ENCODE peak calls at places on chromosomes 13 and 19, in nine cellular contexts. Z, G, A, Q, W, K, H, S and P are unnamed samples.

GRCh38 chr13:49783865-49784264 is 8.6 kb downstream of the KPNA3 start:
- DNase-seq in Z (no peak), G (no peak), A (no peak), Q (no peak), W (no peak), K (no peak), H (no peak), S (no peak), P (no peak)

GRCh38 chr13:44648392-44649117 is 72.4 kb upstream of the TSC22D1 start:
- DNase-seq in Z (no peak), G (no peak), A (peak), Q (no peak), W (no peak), K (no peak), H (peak), S (no peak), P (peak)

GRCh38 chr19:55133639-55134444 is 15.2 kb downstream of the TNNT1 start:
- DNase-seq in Z (no peak), G (no peak), A (no peak), Q (no peak), W (peak), K (no peak), H (no peak), S (no peak), P (no peak)

GRCh38 chr19:3671680-3672574 is 28.3 kb downstream of the PIP5K1C start:
- DNase-seq in Z (no peak), G (peak), A (no peak), Q (no peak), W (peak), K (no peak), H (no peak), S (no peak), P (no peak)

GRCh38 chr13:64377606-64378005 is 2852.5 kb downstream of the PCDH9 start:
- DNase-seq in Z (no peak), G (no peak), A (no peak), Q (no peak), W (no peak), K (no peak), H (no peak), S (no peak), P (no peak)

GRCh38 chr19:40960780-40961179 is 30.3 kb upstream of the CYP2B6 start:
- DNase-seq in Z (no peak), G (no peak), A (no peak), Q (no peak), W (no peak), K (no peak), H (no peak), S (no peak), P (no peak)

GRCh38 chr13:112776971-112777370 is 87.1 kb downstream of the ATP11A start:
- DNase-seq in Z (no peak), G (no peak), A (no peak), Q (no peak), W (no peak), K (no peak), H (no peak), S (no peak), P (no peak)

GRCh38 chr13:31207630-31208549 is 8.1 kb downstream of the B3GLCT start:
- DNase-seq in Z (no peak), G (peak), A (no peak), Q (no peak), W (no peak), K (peak), H (peak), S (no peak), P (peak)

GRCh38 chr13:94968040-94968756 is 255.9 kb upstream of the SOX21 start:
- DNase-seq in Z (no peak), G (peak), A (peak), Q (no peak), W (no peak), K (peak), H (peak), S (no peak), P (peak)

GRCh38 chr13:94966380-94966779 is 254.0 kb upstream of the SOX21 start:
- DNase-seq in Z (no peak), G (no peak), A (no peak), Q (no peak), W (no peak), K (peak), H (no peak), S (no peak), P (no peak)

GRCh38 chr13:94967183-94968039 is 255.1 kb upstream of the SOX21 start:
- DNase-seq in Z (no peak), G (peak), A (peak), Q (no peak), W (no peak), K (peak), H (peak), S (peak), P (peak)

GRCh38 chr13:94972262-94972661 is 259.9 kb upstream of the SOX21 start:
- DNase-seq in Z (no peak), G (no peak), A (no peak), Q (no peak), W (no peak), K (no peak), H (no peak), S (no peak), P (no peak)

GRCh38 chr13:94968757-94969086 is 256.4 kb upstream of the SOX21 start:
- DNase-seq in Z (no peak), G (no peak), A (no peak), Q (no peak), W (no peak), K (no peak), H (no peak), S (no peak), P (no peak)
- TF ChIP-seq EZH2 in Z (no peak), G (peak), A (peak), Q (peak), W (no peak), K (no peak), H (no peak), S (no peak), P (no peak)

DNA sequence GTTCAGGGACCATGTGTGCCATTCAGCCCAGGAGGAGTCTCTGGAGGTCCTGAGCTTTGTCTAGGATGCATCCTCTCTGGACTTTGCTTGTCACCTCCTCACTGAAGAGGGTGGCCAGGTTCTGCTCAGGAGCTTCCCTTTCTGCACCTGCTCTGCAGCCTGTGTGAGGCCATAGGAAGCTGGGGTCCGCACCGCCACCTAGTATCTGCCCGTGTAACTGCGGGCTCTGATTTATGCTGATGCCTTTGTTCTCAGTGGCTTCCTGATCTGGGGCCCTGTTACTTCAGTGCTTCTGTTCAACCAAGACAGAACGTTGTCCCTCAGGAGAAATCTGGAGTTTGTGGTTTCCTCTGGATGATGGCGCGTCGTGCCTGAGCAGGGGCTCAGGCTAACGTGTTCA is 15.5 kb downstream of the ZNF610 start:
- DNase-seq in Z (no peak), G (no peak), A (peak), Q (no peak), W (no peak), K (peak), H (no peak), S (no peak), P (no peak)
- TF ChIP-seq EZH2 in Z (no peak), G (no peak), A (no peak), Q (no peak), W (no peak), K (no peak), H (no peak), S (no peak), P (no peak)

GRCh38 chr19:49441960-49442350 is 628 bp upstream of the SLC17A7 start:
- DNase-seq in Z (no peak), G (no peak), A (no peak), Q (no peak), W (no peak), K (no peak), H (no peak), S (no peak), P (no peak)
- TF ChIP-seq EZH2 in Z (no peak), G (peak), A (no peak), Q (peak), W (no peak), K (peak), H (no peak), S (no peak), P (no peak)

GRCh38 chr19:38618590-38619360 is at the start of gene EIF3K:
- DNase-seq in Z (peak), G (peak), A (peak), Q (peak), W (peak), K (peak), H (peak), S (peak), P (peak)
- TF ChIP-seq EZH2 in Z (no peak), G (no peak), A (no peak), Q (no peak), W (no peak), K (no peak), H (no peak), S (no peak), P (no peak)

DNA sequence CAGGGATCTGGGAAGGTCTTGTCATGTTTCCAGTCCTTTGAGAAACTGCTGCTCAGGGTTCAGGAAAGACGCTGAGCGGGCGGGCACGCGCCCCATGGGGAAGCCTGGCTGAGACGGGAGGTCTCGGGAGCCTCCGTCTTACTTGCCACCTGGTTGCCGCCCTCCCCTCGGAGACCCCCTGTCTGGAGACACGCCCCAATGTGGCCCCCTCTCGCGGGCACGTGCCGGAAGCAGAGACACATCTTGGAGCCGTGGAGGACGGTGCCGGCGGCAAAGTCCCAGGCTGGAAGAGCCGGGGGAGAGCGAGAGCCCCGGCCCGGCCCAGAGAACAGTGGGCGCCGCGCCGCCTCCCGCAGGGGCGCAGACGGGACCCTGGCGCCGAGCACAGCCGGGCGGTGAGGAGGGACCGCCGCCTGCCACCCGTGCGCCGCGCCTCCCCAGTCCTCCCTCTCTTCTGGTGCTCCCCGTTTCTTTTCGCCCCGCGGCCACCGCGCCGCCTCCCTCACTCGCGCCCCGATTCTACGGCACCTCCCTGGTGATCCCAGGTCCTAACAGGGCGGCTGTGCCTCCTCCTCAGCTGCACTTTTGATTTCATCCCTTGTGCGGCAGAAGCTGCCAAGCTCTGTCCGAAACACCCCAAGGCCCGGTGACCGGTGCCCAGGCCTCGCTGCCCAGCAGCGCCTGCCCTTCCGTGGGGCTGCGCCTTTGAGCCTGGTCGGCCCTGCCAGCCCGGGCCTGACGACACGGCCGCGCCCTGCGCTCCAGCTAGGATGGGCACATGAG is 15.5 kb downstream of the GJB2 start:
- DNase-seq in Z (no peak), G (no peak), A (peak), Q (no peak), W (no peak), K (no peak), H (no peak), S (no peak), P (no peak)
- TF ChIP-seq EZH2 in Z (no peak), G (no peak), A (no peak), Q (no peak), W (no peak), K (no peak), H (no peak), S (no peak), P (no peak)

GRCh38 chr13:98752942-98753290 is 444 bp upstream of the SLC15A1 start:
- DNase-seq in Z (no peak), G (no peak), A (no peak), Q (no peak), W (no peak), K (no peak), H (no peak), S (no peak), P (no peak)
- TF ChIP-seq EZH2 in Z (no peak), G (peak), A (no peak), Q (peak), W (no peak), K (peak), H (no peak), S (no peak), P (no peak)

DNA sequence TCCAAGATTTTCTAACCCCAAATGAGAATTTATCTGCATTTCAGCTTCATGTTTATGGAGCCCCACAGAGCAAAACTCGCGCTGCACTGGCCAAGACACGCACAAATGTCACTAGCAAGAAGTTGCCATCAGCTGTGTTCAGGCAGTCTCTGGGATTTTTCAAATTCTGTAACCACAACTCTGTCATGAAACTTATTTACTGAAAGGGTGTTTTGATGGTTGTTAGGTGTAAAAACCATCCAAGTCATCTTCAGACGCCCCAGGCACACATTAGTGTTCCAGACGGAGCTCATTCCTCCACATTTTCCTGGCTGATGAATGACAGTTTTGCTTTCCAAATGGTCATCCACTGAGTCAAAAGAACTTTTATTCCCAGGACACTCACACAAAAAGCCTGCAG is 63.4 kb downstream of the SLC7A1 start:
- DNase-seq in Z (no peak), G (peak), A (no peak), Q (no peak), W (no peak), K (no peak), H (peak), S (no peak), P (no peak)
- TF ChIP-seq EZH2 in Z (no peak), G (no peak), A (no peak), Q (no peak), W (no peak), K (no peak), H (no peak), S (no peak), P (no peak)